ENCODE peak calls at places on chromosomes 16 and 17, in five cellular contexts. D is gastrocnemius medialis, T is endodermal cell, V is upper lobe of right lung, C is ascending aorta. F is an unnamed sample.

GRCh38 chr16:49277766-49278566 is 3.7 kb downstream of the CBLN1 start:
- DNase-seq in V (no peak), D (no peak), T (peak; percentile 67), C (no peak), F (no peak)

GRCh38 chr17:58756246-58757161 is 850 bp downstream of the PPM1E start:
- DNase-seq in C (no peak), D (no peak), V (no peak), T (peak; percentile 76), F (no peak)

GRCh38 chr16:10577305-10578202 is 2.8 kb downstream of the EMP2 start:
- DNase-seq in V (peak; percentile 69), D (peak; percentile 67), C (no peak), T (peak; percentile 65), F (no peak)

GRCh38 chr17:17298108-17298507 is 5.1 kb upstream of the NT5M start:
- DNase-seq in T (no peak), C (no peak), V (no peak), D (no peak), F (no peak)

GRCh38 chr17:42337442-42337841 is 49.1 kb downstream of the STAT5A start:
- DNase-seq in V (no peak), T (no peak), D (no peak), C (no peak), F (peak; percentile 81)

GRCh38 chr17:27993723-27994310 is 48.7 kb upstream of the NLK start:
- DNase-seq in V (no peak), T (no peak), D (no peak), C (no peak), F (no peak)

GRCh38 chr17:58312021-58312630 is 16.5 kb downstream of the TSPOAP1 start:
- DNase-seq in C (no peak), D (no peak), T (peak; percentile 52), V (peak; percentile 59), F (no peak)

GRCh38 chr17:6040473-6040872 is 29.7 kb upstream of the WSCD1 start:
- DNase-seq in V (no peak), C (no peak), D (no peak), T (no peak), F (no peak)

GRCh38 chr16:1895949-1896675 is 22.1 kb downstream of the HS3ST6 start:
- DNase-seq in V (no peak), D (no peak), C (no peak), T (no peak), F (no peak)

GRCh38 chr16:4059969-4060368 is 56.3 kb downstream of the ADCY9 start:
- DNase-seq in T (no peak), C (no peak), D (no peak), V (no peak), F (no peak)

GRCh38 chr17:28381141-28381825 is 9.8 kb downstream of the SARM1 start:
- DNase-seq in D (no peak), V (peak; percentile 84), C (no peak), T (peak; percentile 97), F (peak; percentile 22)

GRCh38 chr16:78503501-78504110 is 404.2 kb downstream of the WWOX start:
- DNase-seq in D (peak; percentile 26), T (peak; percentile 64), V (no peak), C (no peak), F (peak; percentile 16)

GRCh38 chr17:46182961-46183360 is 10.3 kb downstream of the KANSL1 start:
- DNase-seq in C (no peak), V (no peak), T (no peak), D (no peak), F (no peak)

GRCh38 chr16:1296688-1297412 is 12.6 kb upstream of the UBE2I start:
- DNase-seq in C (no peak), D (peak; percentile 61), T (peak; percentile 68), V (no peak), F (no peak)

GRCh38 chr16:56610017-56610608 is 1.7 kb downstream of the MT2A start:
- DNase-seq in V (peak; percentile 82), C (no peak), T (no peak), D (peak; percentile 64), F (peak; percentile 67)

GRCh38 chr17:83195330-83196087 is 116.1 kb downstream of the METRNL start:
- DNase-seq in C (peak; percentile 10), D (peak; percentile 9), V (peak; percentile 72), T (no peak), F (no peak)

GRCh38 chr17:62675260-62675659 is 47.8 kb downstream of the MRC2 start:
- DNase-seq in D (no peak), C (no peak), V (no peak), T (no peak), F (no peak)

GRCh38 chr16:81889896-81890634 is 111.0 kb downstream of the PLCG2 start:
- DNase-seq in V (no peak), D (no peak), T (peak; percentile 92), C (no peak), F (peak; percentile 59)
- H3K4me3 ChIP-seq in V (no peak overlapping the region), D (no peak overlapping the region), T (no peak overlapping the region), C (no peak overlapping the region), F (no peak overlapping the region)

GRCh38 chr16:68366062-68366461 is 55.2 kb downstream of the PRMT7 start:
- DNase-seq in T (no peak), C (no peak), D (no peak), V (no peak), F (no peak)
- H3K27me3 ChIP-seq in T (no peaks in the 10 kb centered on the region), C (no peaks in the 10 kb centered on the region), D (no peaks in the 10 kb centered on the region), V (no peaks in the 10 kb centered on the region), F (no peaks in the 10 kb centered on the region)

GRCh38 chr16:67666538-67667433 is at the start of the genes C16orf86 and ENKD1:
- DNase-seq in V (peak; percentile 94), T (peak; percentile 94), D (peak; percentile 75), C (no peak), F (peak; percentile 72)

GRCh38 chr16:67668495-67669157 is 2.0 kb downstream of the C16orf86 start:
- DNase-seq in C (no peak), T (no peak), D (no peak), V (no peak), F (peak; percentile 31)

GRCh38 chr16:67666032-67666537 is 465 bp downstream of the ENKD1 start:
- DNase-seq in T (peak; percentile 80), D (no peak), C (no peak), V (peak; percentile 83), F (no peak)

GRCh38 chr16:67667817-67668494 is 1.3 kb downstream of the C16orf86 start:
- DNase-seq in D (peak; percentile 85), V (peak; percentile 87), T (peak; percentile 93), C (peak; percentile 66), F (peak; percentile 82)

DNA sequence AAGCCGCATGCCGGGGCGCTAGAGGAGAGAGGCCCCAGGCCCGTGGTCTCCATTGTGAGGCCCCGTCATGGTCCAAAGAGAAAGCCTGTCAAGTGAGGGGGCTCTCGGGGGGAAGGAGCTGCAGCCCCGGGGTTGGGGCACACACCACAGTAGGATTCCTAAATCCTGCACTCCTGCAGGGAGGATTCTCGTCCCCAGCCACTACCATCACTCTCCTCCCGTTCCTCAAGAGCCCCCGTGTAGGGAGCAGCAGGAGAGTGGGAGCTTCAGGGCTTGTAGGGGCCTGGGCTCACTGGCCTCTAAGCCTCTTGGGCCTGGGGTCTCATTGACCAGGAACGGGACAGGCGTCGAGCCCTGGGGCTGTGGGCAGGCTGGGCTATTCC is 811 bp downstream of the C16orf86 start:
- DNase-seq in T (peak; percentile 61), C (no peak), D (no peak), V (no peak), F (no peak)
- H3K4me3 ChIP-seq in T (peak overlapping the region; percentile 76), C (peak overlapping the region; percentile 88), D (peak overlapping the region; percentile 83), V (peak overlapping the region; percentile 76), F (peak overlapping the region; percentile 56)

GRCh38 chr17:7703584-7704574 is 1.1 kb upstream of the EFNB3 start:
- DNase-seq in T (peak; percentile 96), C (no peak), V (no peak), D (no peak), F (no peak)

GRCh38 chr17:7700510-7700909 is 4.5 kb upstream of the EFNB3 start:
- DNase-seq in V (no peak), T (no peak), D (no peak), C (no peak), F (no peak)

GRCh38 chr17:7701681-7702080 is 3.3 kb upstream of the EFNB3 start:
- DNase-seq in D (no peak), V (no peak), T (no peak), C (no peak), F (no peak)

GRCh38 chr17:7704601-7705268 is at the start of gene EFNB3:
- DNase-seq in T (peak; percentile 94), V (no peak), C (no peak), D (no peak), F (peak; percentile 22)

GRCh38 chr17:7702776-7703175 is 2.2 kb upstream of the EFNB3 start:
- DNase-seq in V (no peak), C (no peak), T (no peak), D (no peak), F (no peak)
- H3K27me3 ChIP-seq in V (peaks cover 48% of the 10 kb centered on the region), C (peaks cover 5% of the 10 kb centered on the region), T (peaks cover 14% of the 10 kb centered on the region), D (peaks cover 35% of the 10 kb centered on the region), F (peaks cover 21% of the 10 kb centered on the region)

GRCh38 chr16:31701734-31702133 is 171.9 kb upstream of the ZNF267 start:
- DNase-seq in C (no peak), D (no peak), T (no peak), V (no peak), F (no peak)
- H3K4me3 ChIP-seq in C (no peak overlapping the region), D (no peak overlapping the region), T (peak overlapping the region; percentile 96), V (peak overlapping the region; percentile 92), F (peak overlapping the region; percentile 95)

GRCh38 chr17:76243826-76244679 is 3.8 kb upstream of the RNF157 start:
- DNase-seq in D (peak; percentile 38), V (no peak), T (peak; percentile 48), C (no peak), F (no peak)

GRCh38 chr17:76240461-76241204 is at the start of gene RNF157:
- DNase-seq in T (peak; percentile 93), D (peak; percentile 60), V (peak; percentile 80), C (no peak), F (peak; percentile 69)

GRCh38 chr17:76239538-76240274 is 587 bp downstream of the RNF157 start:
- DNase-seq in V (no peak), C (no peak), T (peak; percentile 82), D (no peak), F (no peak)

GRCh38 chr17:76241205-76241539 is 879 bp upstream of the RNF157 start:
- DNase-seq in C (no peak), D (no peak), V (no peak), T (no peak), F (no peak)

DNA sequence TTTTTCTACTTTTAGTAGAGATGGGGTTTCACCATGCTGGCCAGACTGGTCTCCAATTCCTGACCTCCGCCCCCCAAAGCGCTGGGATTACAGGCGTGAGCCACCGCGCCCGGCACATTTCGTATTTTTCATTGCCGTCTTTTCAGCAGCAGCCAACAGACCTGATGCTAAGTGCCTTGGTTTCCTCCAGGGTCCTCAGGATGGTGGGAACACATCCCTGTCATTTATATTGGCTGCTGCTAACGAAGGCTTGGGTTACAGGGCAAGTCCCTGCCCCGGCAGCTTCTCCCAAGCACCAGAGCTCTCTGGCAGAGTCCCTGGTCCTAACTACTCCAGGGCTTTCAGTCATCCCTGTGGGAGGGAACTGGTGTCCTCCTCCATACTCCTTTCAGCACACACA is 1.5 kb upstream of the RNF157 start:
- DNase-seq in C (no peak), D (no peak), V (no peak), T (peak; percentile 52), F (no peak)
- H3K27me3 ChIP-seq in C (no peaks in the 10 kb centered on the region), D (no peaks in the 10 kb centered on the region), V (no peaks in the 10 kb centered on the region), T (peaks cover 68% of the 10 kb centered on the region), F (no peaks in the 10 kb centered on the region)